ENCODE peak calls at places on chromosome 20, in four cellular contexts. Y, R, B and Q are unnamed samples.

GRCh38 chr20:55977723-55978481 is 27.4 kb downstream of the CBLN4 start:
- DNase-seq in Y (no peak), R (no peak), B (no peak), Q (no peak)

GRCh38 chr20:47982574-47983360 is 197.5 kb upstream of the SULF2 start:
- DNase-seq in Y (no peak), R (no peak), B (no peak), Q (no peak)

GRCh38 chr20:34271961-34272360 is 30.7 kb downstream of the ASIP start:
- DNase-seq in Y (no peak), R (no peak), B (no peak), Q (peak; percentile 52)

GRCh38 chr20:35318502-35319157 is 26.4 kb upstream of the FAM83C start:
- DNase-seq in Y (no peak), R (no peak), B (peak; percentile 74), Q (peak; percentile 90)

GRCh38 chr20:3659492-3660261 is 3.5 kb downstream of the GFRA4 start:
- DNase-seq in Y (no peak), R (no peak), B (no peak), Q (no peak)

GRCh38 chr20:54321688-54322087 is 113.8 kb downstream of the PFDN4 start:
- DNase-seq in Y (no peak), R (no peak), B (no peak), Q (no peak)

GRCh38 chr20:60976913-60977312 is 275.1 kb upstream of the CDH4 start:
- DNase-seq in Y (no peak), R (no peak), B (no peak), Q (no peak)

GRCh38 chr20:37773260-37773825 is 79.5 kb downstream of the CTNNBL1 start:
- DNase-seq in Y (no peak), R (no peak), B (no peak), Q (no peak)

GRCh38 chr20:1803216-1804128 is 91.7 kb upstream of the SIRPA start:
- DNase-seq in Y (no peak), R (no peak), B (peak; percentile 72), Q (peak; percentile 60)

GRCh38 chr20:676315-676937 is 824 bp upstream of the SCRT2 start:
- DNase-seq in Y (peak; percentile 16), R (no peak), B (no peak), Q (no peak)

GRCh38 chr20:33732166-33732970 is 572 bp downstream of the ZNF341 start:
- DNase-seq in Y (no peak), R (peak; percentile 32), B (peak; percentile 76), Q (no peak)

GRCh38 chr20:59525500-59526241 is 78.7 kb upstream of the PHACTR3 start:
- DNase-seq in Y (peak; percentile 49), R (no peak), B (peak; percentile 52), Q (peak; percentile 13)

GRCh38 chr20:50636601-50637539 is 54.5 kb downstream of the RIPOR3 start:
- DNase-seq in Y (no peak), R (no peak), B (no peak), Q (peak; percentile 55)

GRCh38 chr20:4875578-4876067 is 125.7 kb downstream of the SLC23A2 start:
- DNase-seq in Y (no peak), R (peak; percentile 58), B (no peak), Q (no peak)

GRCh38 chr20:47231382-47232042 is 125.0 kb downstream of the ZMYND8 start:
- DNase-seq in Y (no peak), R (no peak), B (no peak), Q (peak; percentile 92)

GRCh38 chr20:37888641-37889040 is 14.3 kb upstream of the VSTM2L start:
- DNase-seq in Y (no peak), R (no peak), B (no peak), Q (no peak)

GRCh38 chr20:43458422-43458924 is 777 bp downstream of the SRSF6 start:
- DNase-seq in Y (peak; percentile 83), R (no peak), B (peak; percentile 21), Q (peak; percentile 21)

GRCh38 chr20:44990425-44990824 is 24.1 kb downstream of the STK4 start:
- DNase-seq in Y (no peak), R (no peak), B (no peak), Q (no peak)

GRCh38 chr20:24784607-24785006 is 164.5 kb upstream of the CST7 start:
- DNase-seq in Y (no peak), R (no peak), B (no peak), Q (no peak)

GRCh38 chr20:59322101-59322500 is 21.7 kb downstream of the EDN3 start:
- DNase-seq in Y (no peak), R (no peak), B (no peak), Q (no peak)

GRCh38 chr20:1947535-1947846 is 46.4 kb downstream of the PDYN start:
- DNase-seq in Y (no peak), R (no peak), B (no peak), Q (no peak)

GRCh38 chr20:2133318-2134183 is 31.9 kb downstream of the STK35 start:
- DNase-seq in Y (no peak), R (peak; percentile 16), B (no peak), Q (peak; percentile 79)

GRCh38 chr20:46523696-46524328 is 10.5 kb upstream of the ZNF334 start:
- DNase-seq in Y (no peak), R (no peak), B (peak; percentile 7), Q (peak; percentile 17)

GRCh38 chr20:2387180-2387577 is 6.5 kb downstream of the TGM6 start:
- DNase-seq in Y (peak; percentile 55), R (peak; percentile 21), B (peak; percentile 33), Q (peak; percentile 19)

GRCh38 chr20:36477475-36477874 is 63.8 kb upstream of the MYL9 start:
- DNase-seq in Y (no peak), R (no peak), B (no peak), Q (no peak)

GRCh38 chr20:34415079-34415478 is 52.0 kb downstream of the ITCH start:
- DNase-seq in Y (no peak), R (peak; percentile 39), B (peak; percentile 45), Q (no peak)

GRCh38 chr20:36399147-36399968 is 93.2 kb downstream of the DLGAP4 start:
- DNase-seq in Y (peak; percentile 75), R (no peak), B (peak; percentile 73), Q (peak; percentile 11)

GRCh38 chr20:58237318-58238182 is 9.1 kb upstream of the ANKRD60 start:
- DNase-seq in Y (no peak), R (no peak), B (no peak), Q (peak; percentile 82)

GRCh38 chr20:2599265-2600060 is 53.0 kb upstream of the NOP56 start:
- DNase-seq in Y (no peak), R (no peak), B (no peak), Q (no peak)

GRCh38 chr20:5065489-5066383 is 54.0 kb downstream of the PCNA start:
- DNase-seq in Y (no peak), R (no peak), B (peak; percentile 75), Q (peak; percentile 97)

GRCh38 chr20:32538526-32538918 is 46.6 kb downstream of the NOL4L start:
- DNase-seq in Y (no peak), R (no peak), B (no peak), Q (no peak)

GRCh38 chr20:33470457-33470856 is 19.4 kb upstream of the CBFA2T2 start:
- DNase-seq in Y (no peak), R (no peak), B (no peak), Q (no peak)

GRCh38 chr20:44709380-44709779 is 5.8 kb upstream of the CCN5 start:
- DNase-seq in Y (no peak), R (no peak), B (no peak), Q (no peak)

GRCh38 chr20:33650753-33651561 is 11.2 kb upstream of the C20orf144 start:
- DNase-seq in Y (no peak), R (no peak), B (no peak), Q (no peak)

GRCh38 chr20:50270034-50270395 is 79.4 kb downstream of the CEBPB start:
- DNase-seq in Y (no peak), R (no peak), B (no peak), Q (no peak)

GRCh38 chr20:59063358-59064213 is 21.0 kb upstream of the PRELID3B start:
- DNase-seq in Y (no peak), R (no peak), B (peak; percentile 68), Q (peak; percentile 95)

GRCh38 chr20:33165416-33166055 is 2.4 kb upstream of the BPIFA2 start:
- DNase-seq in Y (no peak), R (no peak), B (no peak), Q (no peak)

GRCh38 chr20:50810842-50811241 is 16.0 kb downstream of the BCAS4 start:
- DNase-seq in Y (no peak), R (no peak), B (no peak), Q (no peak)

GRCh38 chr20:39829713-39830112 is 859.3 kb downstream of the MAFB start:
- DNase-seq in Y (no peak), R (peak; percentile 72), B (no peak), Q (no peak)
- TF ChIP-seq FOS in Y (no peak), R (no peak), B (no peak), Q (no peak)

DNA sequence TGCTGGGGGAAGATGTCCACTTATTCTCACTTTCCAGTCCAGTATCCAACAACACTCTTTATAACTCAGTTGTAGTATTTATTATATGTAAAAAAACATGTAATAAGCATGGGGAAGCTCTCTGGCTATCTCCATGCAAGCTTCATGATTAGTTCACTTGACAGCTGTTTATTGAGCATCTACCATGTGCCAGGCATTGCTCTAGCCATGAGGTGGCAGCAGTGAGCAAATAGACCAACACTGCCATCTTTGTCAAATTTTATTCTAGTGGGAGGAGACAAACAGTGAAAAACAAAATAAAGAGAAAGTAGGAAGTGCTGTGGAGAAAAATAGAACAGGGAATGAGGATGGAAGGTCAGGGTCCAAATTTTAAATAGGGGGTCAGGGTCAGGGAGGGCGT is 131.8 kb downstream of the CFAP61 start:
- DNase-seq in Y (peak; percentile 10), R (no peak), B (no peak), Q (no peak)
- TF ChIP-seq CTCF in Y (peak; percentile 24), R (peak; percentile 20), B (peak; percentile 15), Q (peak; percentile 35)

DNA sequence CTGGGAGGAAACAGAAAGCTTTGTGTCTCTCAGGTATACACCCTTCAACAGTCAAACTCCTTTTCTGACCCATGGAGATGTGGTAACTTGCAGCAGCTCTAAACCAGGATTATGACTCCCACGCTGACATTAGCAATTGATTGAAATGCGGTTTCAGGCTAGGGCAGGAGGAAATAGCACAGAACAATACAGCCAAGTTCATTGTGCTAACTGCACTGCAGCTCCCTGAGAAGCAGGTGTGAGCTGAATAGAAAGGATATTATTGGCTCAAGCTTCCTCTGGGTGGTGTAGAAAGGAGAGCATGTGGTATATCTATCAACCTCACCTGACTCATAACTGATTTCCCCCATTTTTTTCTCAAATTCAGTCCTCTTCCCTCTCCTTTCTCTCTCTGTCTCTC is 612.3 kb upstream of the BTBD3 start:
- DNase-seq in Y (no peak), R (peak; percentile 31), B (peak; percentile 28), Q (peak; percentile 5)
- TF ChIP-seq FOS in Y (no peak), R (no peak), B (no peak), Q (no peak)

GRCh38 chr20:13008761-13009681 is at the start of gene SPTLC3:
- DNase-seq in Y (no peak), R (no peak), B (peak; percentile 16), Q (peak; percentile 36)
- TF ChIP-seq CTCF in Y (no peak), R (no peak), B (no peak), Q (no peak)